ENCODE peak calls at places on chromosome 19, in six cellular contexts. Q, Z, B, L, S and V are unnamed samples.
A peak's percentile ranks its signal among the peaks of the same experiment; 100 is the strongest.

GRCh38 chr19:28466107-28467045 is 746.6 kb downstream of the UQCRFS1 start:
- DNase-seq in Q (peak; percentile 82), Z (peak; percentile 72), B (no peak), L (no peak), S (peak; percentile 70), V (peak; percentile 61)

GRCh38 chr19:52670046-52670445 is 31.9 kb upstream of the ZNF83 start:
- DNase-seq in Q (no peak), Z (no peak), B (no peak), L (no peak), S (no peak), V (no peak)

GRCh38 chr19:48290341-48290922 is 20.6 kb downstream of the ZNF114 start:
- DNase-seq in Q (no peak), Z (no peak), B (no peak), L (peak; percentile 52), S (no peak), V (peak; percentile 47)

GRCh38 chr19:39444598-39445257 is 654 bp upstream of the SUPT5H start:
- DNase-seq in Q (peak; percentile 38), Z (no peak), B (no peak), L (peak; percentile 55), S (no peak), V (peak; percentile 40)

GRCh38 chr19:44740351-44740824 is 8.1 kb upstream of the BCL3 start:
- DNase-seq in Q (no peak), Z (peak; percentile 64), B (no peak), L (no peak), S (no peak), V (no peak)

GRCh38 chr19:39192846-39193245 is 3.9 kb upstream of the NCCRP1 start:
- DNase-seq in Q (no peak), Z (no peak), B (no peak), L (peak; percentile 33), S (no peak), V (no peak)

GRCh38 chr19:7916137-7916907 is 1.7 kb downstream of the TGFBR3L start:
- DNase-seq in Q (no peak), Z (peak; percentile 24), B (no peak), L (peak; percentile 11), S (peak; percentile 50), V (no peak)

GRCh38 chr19:18775586-18776287 is 15.4 kb downstream of the COMP start:
- DNase-seq in Q (no peak), Z (no peak), B (no peak), L (peak; percentile 36), S (no peak), V (peak; percentile 73)

GRCh38 chr19:3387645-3388589 is 21.5 kb downstream of the NFIC start:
- DNase-seq in Q (peak; percentile 86), Z (no peak), B (peak; percentile 97), L (peak; percentile 70), S (no peak), V (peak; percentile 64)

GRCh38 chr19:39768811-39769210 is 9.8 kb upstream of the LEUTX start:
- DNase-seq in Q (no peak), Z (no peak), B (no peak), L (no peak), S (no peak), V (no peak)

GRCh38 chr19:4596033-4596904 is 36.8 kb upstream of the SEMA6B start:
- DNase-seq in Q (no peak), Z (no peak), B (no peak), L (no peak), S (no peak), V (no peak)

GRCh38 chr19:41932259-41933130 is 4.2 kb upstream of the ERFL start:
- DNase-seq in Q (no peak), Z (no peak), B (no peak), L (no peak), S (no peak), V (no peak)

GRCh38 chr19:49690656-49691242 is at the start of gene CPT1C:
- DNase-seq in Q (peak; percentile 82), Z (no peak), B (peak; percentile 86), L (peak; percentile 74), S (peak; percentile 52), V (peak; percentile 74)

GRCh38 chr19:48558018-48558684 is 6.2 kb downstream of the SULT2B1 start:
- DNase-seq in Q (peak; percentile 34), Z (no peak), B (no peak), L (peak; percentile 77), S (no peak), V (peak; percentile 80)

GRCh38 chr19:5694167-5694951 is 4.3 kb downstream of the RPL36 start:
- DNase-seq in Q (no peak), Z (no peak), B (no peak), L (no peak), S (no peak), V (no peak)

GRCh38 chr19:3075605-3076431 is 13.5 kb upstream of the TLE5 start:
- DNase-seq in Q (peak; percentile 72), Z (peak; percentile 72), B (no peak), L (no peak), S (peak; percentile 85), V (no peak)

GRCh38 chr19:11463391-11463790 is 17.5 kb downstream of the ELAVL3 start:
- DNase-seq in Q (no peak), Z (peak; percentile 38), B (no peak), L (no peak), S (no peak), V (no peak)

GRCh38 chr19:32652893-32653625 is 21.9 kb downstream of the ANKRD27 start:
- DNase-seq in Q (peak; percentile 77), Z (no peak), B (no peak), L (peak; percentile 53), S (no peak), V (peak; percentile 61)

GRCh38 chr19:33134571-33135041 is 2.7 kb downstream of the WDR88 start:
- DNase-seq in Q (no peak), Z (no peak), B (no peak), L (no peak), S (peak; percentile 40), V (no peak)

GRCh38 chr19:57240311-57241090 is at the start of gene ZNF805:
- DNase-seq in Q (peak; percentile 97), Z (peak; percentile 95), B (peak; percentile 98), L (peak; percentile 90), S (peak; percentile 96), V (peak; percentile 88)

GRCh38 chr19:45251452-45252354 is 632 bp downstream of the MARK4 start:
- DNase-seq in Q (no peak), Z (peak; percentile 24), B (no peak), L (peak; percentile 16), S (no peak), V (no peak)

GRCh38 chr19:42282036-42282762 is 13.1 kb downstream of the CIC start:
- DNase-seq in Q (no peak), Z (peak; percentile 39), B (peak; percentile 72), L (peak; percentile 31), S (no peak), V (peak; percentile 50)

GRCh38 chr19:38769635-38770211 is 3.6 kb downstream of the LGALS7 start:
- DNase-seq in Q (peak; percentile 92), Z (peak; percentile 46), B (peak; percentile 89), L (peak; percentile 71), S (peak; percentile 96), V (peak; percentile 72)

DNA sequence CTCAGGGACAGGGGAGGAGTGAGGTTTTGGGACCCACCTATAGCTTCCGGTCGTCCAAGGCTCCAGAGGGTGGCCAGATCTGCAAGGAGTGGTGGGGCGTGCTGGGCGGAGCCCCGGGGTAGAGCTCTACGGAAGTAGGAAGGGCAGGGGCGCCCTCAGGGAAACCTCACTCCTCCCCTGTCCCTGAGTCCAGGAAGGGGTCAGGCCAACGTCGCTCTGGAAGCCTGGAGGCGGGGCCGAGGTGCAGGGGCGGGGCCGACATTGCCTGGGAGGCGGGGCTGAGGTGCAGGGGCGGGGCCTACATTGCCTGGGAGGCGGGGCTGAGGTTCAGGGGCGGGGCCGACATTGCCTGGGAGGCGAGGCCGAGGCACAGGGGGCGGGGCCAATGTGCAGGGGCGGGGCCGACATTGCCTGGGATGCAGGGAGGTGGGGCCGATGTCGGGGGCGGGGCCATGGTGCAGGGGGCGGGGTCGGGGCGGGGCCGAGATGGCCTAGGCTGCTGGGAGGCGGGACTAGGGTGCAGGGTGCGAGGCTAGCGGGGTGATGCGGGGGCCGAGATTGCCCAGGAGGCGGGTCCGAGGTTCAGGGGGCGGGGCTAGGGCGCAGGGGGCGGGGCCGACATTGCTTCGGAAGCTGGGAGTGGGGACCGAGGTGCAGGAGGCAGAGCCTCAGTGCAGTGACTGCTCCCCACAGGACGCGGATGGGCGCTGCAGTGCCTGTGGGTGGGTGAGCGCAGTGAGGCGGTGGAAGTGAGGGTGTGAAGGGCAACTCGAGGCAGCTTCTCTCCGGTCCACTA is 4.9 kb upstream of the PALM start:
- DNase-seq in Q (peak; percentile 84), Z (peak; percentile 81), B (no peak), L (peak; percentile 58), S (peak; percentile 69), V (peak; percentile 14)
- TF ChIP-seq CTCF in Q (no peak), Z (no peak), B (no peak), L (no peak), S (no peak), V (no peak)

GRCh38 chr19:47133021-47133471 is 2.4 kb downstream of the SAE1 start:
- DNase-seq in Q (no peak), Z (no peak), B (no peak), L (no peak), S (no peak), V (no peak)
- H3K4me3 ChIP-seq in Q (no peak overlapping the region), Z (peak overlapping the region; percentile 93), B (no peak overlapping the region), L (peak overlapping the region; percentile 4), S (no peak overlapping the region), V (no peak overlapping the region)

GRCh38 chr19:16290692-16291091 is 33.9 kb upstream of the KLF2 start:
- DNase-seq in Q (no peak), Z (no peak), B (no peak), L (no peak), S (no peak), V (no peak)
- TF ChIP-seq CTCF in Q (no peak), Z (no peak), B (no peak), L (no peak), S (no peak), V (no peak)

DNA sequence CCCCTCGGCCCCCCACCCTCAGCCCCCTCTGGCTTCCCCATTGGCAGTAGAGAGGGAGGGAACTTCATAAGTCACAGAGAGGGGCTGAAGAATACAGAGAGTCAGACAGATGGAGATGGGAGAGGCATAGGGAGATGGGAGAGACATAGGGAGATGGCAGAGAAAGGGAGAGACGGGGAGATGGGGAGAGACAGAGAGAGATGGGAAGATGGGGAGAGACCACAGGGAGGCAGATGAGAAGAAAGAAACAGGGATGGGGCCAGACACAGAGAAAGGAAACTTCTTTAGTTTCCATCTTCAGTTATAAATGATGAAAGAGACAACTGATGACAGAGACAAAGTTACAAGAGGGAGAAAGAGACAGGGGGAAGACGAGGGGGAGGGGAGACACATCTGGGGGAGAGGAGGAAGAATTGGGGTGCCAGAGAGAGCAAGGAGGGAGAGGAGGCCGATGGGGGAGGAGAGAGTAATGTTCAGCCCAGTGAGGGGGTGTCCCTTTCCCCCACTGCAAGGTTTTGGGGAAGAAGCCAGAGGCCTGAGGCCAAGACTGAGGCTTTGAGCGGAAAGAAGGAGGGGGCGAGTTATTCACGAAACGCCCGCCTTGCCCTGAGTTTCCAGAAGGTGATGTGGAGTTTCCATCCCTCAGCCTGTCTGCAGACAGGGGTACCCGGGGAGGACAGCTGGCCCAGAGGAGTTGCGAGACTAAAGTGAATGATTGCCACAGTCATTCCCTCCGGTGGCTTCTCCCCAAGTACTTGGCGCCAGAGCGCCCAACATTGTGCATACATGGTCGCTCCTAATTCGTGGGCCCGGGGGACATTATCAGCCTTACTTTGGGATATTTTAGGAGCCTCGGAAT is 692 bp upstream of the PPAN start:
- DNase-seq in Q (no peak), Z (peak; percentile 49), B (no peak), L (no peak), S (peak; percentile 62), V (no peak)
- H3K4me3 ChIP-seq in Q (no peak overlapping the region), Z (peak overlapping the region; percentile 99), B (peak overlapping the region; percentile 97), L (peak overlapping the region; percentile 12), S (peak overlapping the region; percentile 30), V (peak overlapping the region; percentile 35)